ENCODE peak calls at places on chromosomes 11 and 22, in seven cellular contexts. F, R, J, T, K, L and E are unnamed samples. For H3K27me3, the result is how much of the 10 kb centered on the place peaks cover.

GRCh38 chr22:36461665-36462474 is 19.6 kb downstream of the TXN2 start:
- DNase-seq in F (peak), R (no peak), J (no peak), T (no peak), K (no peak), L (peak), E (no peak)

GRCh38 chr22:20203142-20204099 is 52.6 kb upstream of the CCDC188 start:
- DNase-seq in F (peak), R (no peak), J (no peak), T (peak), K (no peak), L (peak), E (no peak)

GRCh38 chr11:2301631-2302272 is at the start of the genes C11orf21 and TSPAN32:
- DNase-seq in F (peak), R (peak), J (peak), T (no peak), K (peak), L (peak), E (no peak)

GRCh38 chr11:50214376-50214775 is 181.7 kb downstream of the OR4C45 start:
- DNase-seq in F (no peak), R (no peak), J (no peak), T (no peak), K (no peak), L (no peak), E (no peak)

GRCh38 chr11:120413480-120413879 is 77.3 kb downstream of the ARHGEF12 start:
- DNase-seq in F (no peak), R (no peak), J (no peak), T (no peak), K (no peak), L (peak), E (no peak)

GRCh38 chr11:122642971-122643370 is 12.6 kb upstream of the UBASH3B start:
- DNase-seq in F (no peak), R (no peak), J (no peak), T (no peak), K (no peak), L (peak), E (no peak)

GRCh38 chr22:19890502-19891349 is 36.1 kb upstream of the GNB1L start:
- DNase-seq in F (peak), R (no peak), J (no peak), T (no peak), K (no peak), L (no peak), E (no peak)

GRCh38 chr11:117883063-117883462 is 6.6 kb upstream of the FXYD6 start:
- DNase-seq in F (no peak), R (no peak), J (no peak), T (no peak), K (peak), L (no peak), E (no peak)

GRCh38 chr11:34890812-34891211 is 25.4 kb downstream of the APIP start:
- DNase-seq in F (no peak), R (no peak), J (no peak), T (no peak), K (no peak), L (peak), E (no peak)

GRCh38 chr11:8095831-8096522 is 15.0 kb downstream of the TUB start:
- DNase-seq in F (no peak), R (no peak), J (no peak), T (no peak), K (peak), L (no peak), E (no peak)

GRCh38 chr11:125199915-125200314 is 35.4 kb downstream of the PKNOX2 start:
- DNase-seq in F (no peak), R (no peak), J (no peak), T (no peak), K (no peak), L (no peak), E (no peak)

GRCh38 chr11:26792956-26793355 is 71.1 kb upstream of the SLC5A12 start:
- DNase-seq in F (no peak), R (no peak), J (no peak), T (no peak), K (no peak), L (no peak), E (no peak)

GRCh38 chr11:16895306-16895705 is 118.9 kb downstream of the PLEKHA7 start:
- DNase-seq in F (no peak), R (no peak), J (no peak), T (no peak), K (no peak), L (no peak), E (no peak)

GRCh38 chr11:122775675-122776271 is 62.5 kb upstream of the CRTAM start:
- DNase-seq in F (no peak), R (no peak), J (no peak), T (no peak), K (no peak), L (no peak), E (no peak)

GRCh38 chr11:128297111-128297651 is 290.2 kb downstream of the ETS1 start:
- DNase-seq in F (peak), R (peak), J (peak), T (no peak), K (no peak), L (peak), E (no peak)

GRCh38 chr22:49269371-49269770 is 558.3 kb downstream of the BRD1 start:
- DNase-seq in F (no peak), R (no peak), J (no peak), T (peak), K (no peak), L (no peak), E (no peak)

GRCh38 chr11:90252053-90252452 is 29.2 kb upstream of the CHORDC1 start:
- DNase-seq in F (no peak), R (no peak), J (no peak), T (no peak), K (no peak), L (no peak), E (no peak)

GRCh38 chr11:17013548-17014320 is 480 bp downstream of the PLEKHA7 start:
- DNase-seq in F (peak), R (no peak), J (peak), T (no peak), K (no peak), L (no peak), E (no peak)

GRCh38 chr11:24216488-24216887 is 280.4 kb upstream of the LUZP2 start:
- DNase-seq in F (no peak), R (no peak), J (no peak), T (no peak), K (no peak), L (no peak), E (no peak)

GRCh38 chr11:17753153-17753552 is 18.6 kb downstream of the KCNC1 start:
- DNase-seq in F (no peak), R (no peak), J (no peak), T (no peak), K (no peak), L (no peak), E (no peak)

GRCh38 chr11:1147792-1148191 is 10.0 kb upstream of the MUC5AC start:
- DNase-seq in F (no peak), R (no peak), J (no peak), T (no peak), K (no peak), L (no peak), E (no peak)

GRCh38 chr22:47195156-47195675 is 432.8 kb downstream of the TBC1D22A start:
- DNase-seq in F (no peak), R (no peak), J (peak), T (no peak), K (peak), L (no peak), E (no peak)

DNA sequence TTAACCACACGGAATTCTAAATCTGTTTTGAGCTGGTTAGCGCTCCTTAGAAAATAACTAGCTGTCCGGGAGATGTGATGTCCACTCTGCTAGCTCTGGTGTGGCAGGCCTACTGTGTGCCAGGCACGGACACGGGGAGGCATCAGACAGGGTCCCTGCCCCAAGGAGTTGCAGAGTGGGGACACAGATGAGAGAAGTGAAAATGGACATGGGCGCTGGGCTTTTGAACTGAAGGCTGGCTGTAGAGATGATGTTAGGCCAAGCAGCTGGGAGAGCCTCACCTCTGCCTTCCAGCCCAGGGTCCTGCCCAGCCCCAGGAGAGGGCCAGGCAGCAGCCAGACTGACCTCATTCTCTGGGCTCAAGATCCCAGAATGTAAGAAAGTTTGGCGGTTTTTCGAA is 368.6 kb downstream of the CTTN start:
- DNase-seq in F (no peak), R (no peak), J (no peak), T (no peak), K (no peak), L (no peak), E (no peak)
- H3K27me3 ChIP-seq in F (under half), R (under half), J (under half), T (under half), K (under half), L (under half), E (under half)

GRCh38 chr22:41838842-41839618 is 6.1 kb downstream of the SREBF2 start:
- DNase-seq in F (no peak), R (no peak), J (no peak), T (no peak), K (no peak), L (no peak), E (no peak)

GRCh38 chr22:41844036-41844435 is 11.1 kb downstream of the SREBF2 start:
- DNase-seq in F (no peak), R (no peak), J (no peak), T (no peak), K (no peak), L (no peak), E (no peak)

GRCh38 chr22:41842996-41843970 is 10.4 kb downstream of the SREBF2 start:
- DNase-seq in F (no peak), R (no peak), J (no peak), T (no peak), K (no peak), L (no peak), E (no peak)

GRCh38 chr22:41840216-41840615 is 7.3 kb downstream of the SREBF2 start:
- DNase-seq in F (no peak), R (no peak), J (no peak), T (no peak), K (no peak), L (no peak), E (no peak)

GRCh38 chr22:41841085-41841712 is 8.3 kb downstream of the SREBF2 start:
- DNase-seq in F (peak), R (no peak), J (no peak), T (no peak), K (no peak), L (no peak), E (no peak)
- H3K27ac ChIP-seq in F (peak), R (no peak), J (no peak), T (no peak), K (peak), L (no peak), E (no peak)

DNA sequence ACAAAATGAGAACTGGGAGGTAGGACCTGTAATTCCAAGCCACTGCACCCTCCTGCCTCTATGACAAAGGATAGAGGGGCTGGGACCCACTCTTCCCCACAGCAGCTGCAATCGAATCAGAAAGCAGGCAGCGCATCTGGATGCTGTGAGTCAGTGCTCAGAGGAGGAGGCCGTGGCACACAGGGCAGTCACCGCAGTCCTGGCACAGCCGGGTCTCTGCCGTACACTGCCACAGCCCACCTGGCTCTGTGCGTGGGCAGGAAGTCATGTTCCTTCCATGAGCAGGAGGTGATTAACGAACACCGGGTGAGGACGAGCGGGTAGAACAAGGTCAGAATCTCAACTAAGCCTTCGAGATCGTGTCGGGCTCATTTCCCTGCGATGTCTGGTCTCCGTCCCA is 30.2 kb upstream of the PPFIA1 start:
- DNase-seq in F (no peak), R (no peak), J (no peak), T (no peak), K (no peak), L (no peak), E (no peak)
- H3K27me3 ChIP-seq in F (under half), R (under half), J (under half), T (under half), K (under half), L (under half), E (under half)

DNA sequence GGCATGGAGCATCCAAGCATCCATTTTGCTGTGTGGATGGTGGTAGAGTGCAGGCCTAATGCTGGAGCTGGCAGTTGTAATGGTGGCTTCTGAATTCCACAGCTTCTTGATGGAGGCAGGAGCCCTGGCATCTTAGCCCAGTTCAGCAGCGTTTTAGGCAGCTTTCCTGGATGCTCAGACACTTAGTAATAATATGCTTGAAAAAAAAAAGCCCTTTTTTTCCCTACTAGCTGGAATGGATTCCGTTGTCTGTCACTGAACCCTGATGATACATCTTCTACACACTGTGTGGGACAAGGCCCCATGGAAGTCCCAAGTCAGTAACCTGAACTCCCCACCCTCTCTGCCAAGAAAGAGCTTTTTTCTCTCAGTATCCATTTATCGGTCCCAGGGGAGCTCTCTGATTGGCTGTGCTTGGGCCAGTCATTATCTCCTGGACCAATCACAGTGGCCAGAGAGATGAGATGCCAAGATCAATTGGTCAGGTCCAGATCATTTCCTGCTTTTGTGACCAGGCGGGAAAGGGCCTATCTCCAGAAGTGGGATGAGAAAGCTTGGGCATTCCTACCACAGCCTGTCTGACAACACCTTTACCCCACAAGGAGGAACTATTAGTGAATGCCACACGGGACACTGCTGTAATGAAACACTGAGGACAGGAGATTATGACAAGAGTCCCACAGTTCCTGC is 34.3 kb downstream of the MCM5 start:
- DNase-seq in F (no peak), R (no peak), J (no peak), T (no peak), K (no peak), L (no peak), E (no peak)
- H3K27ac ChIP-seq in F (no peak), R (no peak), J (no peak), T (no peak), K (no peak), L (no peak), E (no peak)

DNA sequence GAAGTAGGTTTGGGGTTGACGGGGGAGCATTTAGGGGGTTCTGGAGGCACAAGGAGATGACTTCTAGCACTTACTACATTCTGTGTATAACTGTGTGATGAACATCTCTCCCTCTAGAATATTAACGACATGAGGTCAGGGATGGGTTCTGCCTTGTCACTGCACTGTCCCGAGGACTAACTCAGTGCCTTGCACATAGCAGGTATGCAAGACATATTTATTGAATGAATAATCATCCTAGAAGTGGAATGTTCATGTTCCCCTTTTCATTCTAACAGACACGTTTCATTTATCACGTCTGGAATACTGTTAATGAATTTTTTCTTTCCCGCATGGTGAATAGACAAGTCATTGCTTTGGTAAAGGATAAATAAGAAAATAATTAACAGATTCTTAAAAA is 12.6 kb downstream of the SYT13 start:
- DNase-seq in F (no peak), R (no peak), J (no peak), T (no peak), K (no peak), L (no peak), E (no peak)
- H3K27me3 ChIP-seq in F (under half), R (under half), J (under half), T (under half), K (under half), L (under half), E (under half)

DNA sequence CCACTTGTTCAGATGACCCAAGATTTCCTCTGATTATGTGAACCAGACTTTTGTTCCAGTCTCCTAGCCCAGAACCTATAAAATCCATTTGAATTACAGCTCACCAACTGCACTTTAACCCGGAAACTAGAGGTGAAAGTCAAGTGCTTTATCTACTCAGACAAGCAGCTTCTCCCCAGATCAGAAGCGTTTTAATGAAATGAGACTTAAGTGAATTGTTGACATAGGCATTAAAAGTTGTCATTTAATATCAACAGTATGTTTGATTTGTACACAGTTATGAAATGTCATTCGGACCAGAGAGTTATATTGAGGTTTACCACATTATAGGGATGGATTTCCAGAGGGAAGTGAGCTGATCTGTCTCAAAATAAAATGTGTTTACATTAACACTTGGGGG is 52.0 kb downstream of the CADM1 start:
- DNase-seq in F (no peak), R (no peak), J (no peak), T (no peak), K (no peak), L (no peak), E (no peak)
- H3K27ac ChIP-seq in F (no peak), R (no peak), J (no peak), T (no peak), K (no peak), L (no peak), E (no peak)

GRCh38 chr22:22835242-22835641 is 52.4 kb upstream of the IGLL5 start:
- DNase-seq in F (no peak), R (no peak), J (no peak), T (no peak), K (no peak), L (no peak), E (no peak)
- H3K27me3 ChIP-seq in F (under half), R (under half), J (under half), T (under half), K (under half), L (under half), E (under half)

GRCh38 chr11:93573184-93573583 is 30.0 kb upstream of the SMCO4 start:
- DNase-seq in F (no peak), R (no peak), J (no peak), T (no peak), K (no peak), L (no peak), E (no peak)
- H3K27ac ChIP-seq in F (no peak), R (no peak), J (no peak), T (no peak), K (no peak), L (no peak), E (no peak)

GRCh38 chr11:45368697-45369096 is 82.6 kb upstream of the SYT13 start:
- DNase-seq in F (no peak), R (no peak), J (no peak), T (no peak), K (no peak), L (no peak), E (no peak)
- H3K27me3 ChIP-seq in F (under half), R (under half), J (under half), T (under half), K (under half), L (under half), E (under half)